ENCODE peak calls at places on chromosomes 1 and 21, in seven cellular contexts. One of them, this sample, is unnamed.

GRCh38 chr21:46183910-46184624 is at the start of gene SPATC1L:
- DNase-seq in H9: peak
- DNase-seq in IMR-90: peak
- DNase-seq in mesenchymal stem cell: peak
- DNase-seq in H1: peak
- DNase-seq in mesendoderm: peak
- DNase-seq in trophoblast cell: no peak
- DNase-seq in this sample: peak

GRCh38 chr1:41892211-41892840 is 26.4 kb downstream of the HIVEP3 start:
- DNase-seq in H9: no peak
- DNase-seq in IMR-90: no peak
- DNase-seq in mesenchymal stem cell: peak
- DNase-seq in H1: no peak
- DNase-seq in mesendoderm: no peak
- DNase-seq in trophoblast cell: no peak
- DNase-seq in this sample: no peak

GRCh38 chr1:114208659-114209215 is 55.1 kb upstream of the SYT6 start:
- DNase-seq in H9: peak
- DNase-seq in IMR-90: no peak
- DNase-seq in mesenchymal stem cell: no peak
- DNase-seq in H1: no peak
- DNase-seq in mesendoderm: no peak
- DNase-seq in trophoblast cell: no peak
- DNase-seq in this sample: no peak

GRCh38 chr1:197178998-197179397 is 32.5 kb upstream of the ASPM start:
- DNase-seq in H9: no peak
- DNase-seq in IMR-90: peak
- DNase-seq in mesenchymal stem cell: peak
- DNase-seq in H1: no peak
- DNase-seq in mesendoderm: no peak
- DNase-seq in trophoblast cell: peak
- DNase-seq in this sample: no peak

GRCh38 chr1:94334156-94334555 is 84.0 kb upstream of the ABCD3 start:
- DNase-seq in H9: no peak
- DNase-seq in IMR-90: peak
- DNase-seq in mesenchymal stem cell: no peak
- DNase-seq in H1: no peak
- DNase-seq in mesendoderm: no peak
- DNase-seq in trophoblast cell: no peak
- DNase-seq in this sample: no peak

GRCh38 chr1:33930346-33931114 is 66.7 kb downstream of the HMGB4 start:
- DNase-seq in H9: no peak
- DNase-seq in IMR-90: no peak
- DNase-seq in mesenchymal stem cell: no peak
- DNase-seq in H1: no peak
- DNase-seq in mesendoderm: no peak
- DNase-seq in trophoblast cell: no peak
- DNase-seq in this sample: no peak

GRCh38 chr1:110190282-110190929 is 19.7 kb upstream of the KCNC4 start:
- DNase-seq in H9: no peak
- DNase-seq in IMR-90: no peak
- DNase-seq in mesenchymal stem cell: no peak
- DNase-seq in H1: no peak
- DNase-seq in mesendoderm: no peak
- DNase-seq in trophoblast cell: no peak
- DNase-seq in this sample: no peak

GRCh38 chr1:3368059-3368458 is 86.4 kb upstream of the ARHGEF16 start:
- DNase-seq in H9: no peak
- DNase-seq in IMR-90: no peak
- DNase-seq in mesenchymal stem cell: no peak
- DNase-seq in H1: no peak
- DNase-seq in mesendoderm: no peak
- DNase-seq in trophoblast cell: no peak
- DNase-seq in this sample: no peak

GRCh38 chr1:183461350-183461749 is 10.9 kb upstream of the SMG7 start:
- DNase-seq in H9: no peak
- DNase-seq in IMR-90: no peak
- DNase-seq in mesenchymal stem cell: no peak
- DNase-seq in H1: no peak
- DNase-seq in mesendoderm: peak
- DNase-seq in trophoblast cell: peak
- DNase-seq in this sample: no peak

GRCh38 chr1:3507636-3508275 is 53.3 kb downstream of the ARHGEF16 start:
- DNase-seq in H9: no peak
- DNase-seq in IMR-90: no peak
- DNase-seq in mesenchymal stem cell: no peak
- DNase-seq in H1: no peak
- DNase-seq in mesendoderm: no peak
- DNase-seq in trophoblast cell: no peak
- DNase-seq in this sample: no peak

DNA sequence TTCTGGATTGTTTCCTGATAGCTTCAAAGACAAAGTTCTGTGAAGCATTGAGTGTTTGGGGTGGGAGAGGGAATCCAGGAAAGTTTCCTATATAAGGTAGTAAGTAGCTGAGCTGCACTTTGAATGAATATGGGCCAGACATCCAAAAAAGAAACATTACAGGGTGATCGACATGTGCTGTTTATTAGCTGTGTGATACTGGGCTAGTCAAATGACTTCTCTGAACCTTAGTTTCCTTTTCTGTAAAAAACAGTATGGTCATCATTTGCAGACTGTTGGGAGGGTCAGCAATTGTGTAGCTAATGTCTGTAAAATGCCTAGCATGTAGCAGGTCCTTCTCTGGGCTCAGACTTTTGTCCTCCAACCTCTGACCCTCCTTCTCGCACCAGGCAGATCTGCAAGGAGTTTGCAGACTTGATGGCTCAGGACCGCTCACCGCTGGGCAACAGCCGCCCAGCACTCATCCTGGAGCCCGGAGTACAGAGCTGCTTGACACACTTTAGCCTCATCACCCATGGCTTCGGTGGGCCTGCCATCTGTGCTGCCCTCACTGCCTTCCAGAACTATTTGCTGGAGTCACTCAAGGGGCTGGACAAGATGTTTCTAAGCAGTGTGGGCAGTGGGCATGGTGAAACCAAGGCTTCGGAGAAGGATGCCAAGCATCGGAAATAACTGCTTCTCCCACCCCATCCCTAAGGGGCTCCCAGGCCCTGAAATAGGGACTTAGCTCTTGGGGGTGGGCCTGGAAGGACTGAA is 21.1 kb downstream of the TFAP2E start:
- DNase-seq in H9: no peak
- DNase-seq in IMR-90: no peak
- DNase-seq in mesenchymal stem cell: no peak
- DNase-seq in H1: no peak
- DNase-seq in mesendoderm: no peak
- DNase-seq in trophoblast cell: no peak
- DNase-seq in this sample: no peak
- H2BK120ac ChIP-seq in H9: no peak
- H2BK120ac ChIP-seq in IMR-90: no peak
- H2BK120ac ChIP-seq in mesenchymal stem cell: no peak
- H2BK120ac ChIP-seq in H1: no peak
- H2BK120ac ChIP-seq in mesendoderm: no peak
- H2BK120ac ChIP-seq in trophoblast cell: no peak
- H2BK120ac ChIP-seq in this sample: no peak

GRCh38 chr1:7503691-7504437 is 267.2 kb upstream of the VAMP3 start:
- DNase-seq in H9: no peak
- DNase-seq in IMR-90: no peak
- DNase-seq in mesenchymal stem cell: no peak
- DNase-seq in H1: no peak
- DNase-seq in mesendoderm: no peak
- DNase-seq in trophoblast cell: no peak
- DNase-seq in this sample: no peak
- H2AK5ac ChIP-seq in H9: no peak
- H2AK5ac ChIP-seq in IMR-90: no peak
- H2AK5ac ChIP-seq in mesenchymal stem cell: no peak
- H2AK5ac ChIP-seq in H1: no peak
- H2AK5ac ChIP-seq in mesendoderm: no peak
- H2AK5ac ChIP-seq in trophoblast cell: no peak
- H2AK5ac ChIP-seq in this sample: no peak

DNA sequence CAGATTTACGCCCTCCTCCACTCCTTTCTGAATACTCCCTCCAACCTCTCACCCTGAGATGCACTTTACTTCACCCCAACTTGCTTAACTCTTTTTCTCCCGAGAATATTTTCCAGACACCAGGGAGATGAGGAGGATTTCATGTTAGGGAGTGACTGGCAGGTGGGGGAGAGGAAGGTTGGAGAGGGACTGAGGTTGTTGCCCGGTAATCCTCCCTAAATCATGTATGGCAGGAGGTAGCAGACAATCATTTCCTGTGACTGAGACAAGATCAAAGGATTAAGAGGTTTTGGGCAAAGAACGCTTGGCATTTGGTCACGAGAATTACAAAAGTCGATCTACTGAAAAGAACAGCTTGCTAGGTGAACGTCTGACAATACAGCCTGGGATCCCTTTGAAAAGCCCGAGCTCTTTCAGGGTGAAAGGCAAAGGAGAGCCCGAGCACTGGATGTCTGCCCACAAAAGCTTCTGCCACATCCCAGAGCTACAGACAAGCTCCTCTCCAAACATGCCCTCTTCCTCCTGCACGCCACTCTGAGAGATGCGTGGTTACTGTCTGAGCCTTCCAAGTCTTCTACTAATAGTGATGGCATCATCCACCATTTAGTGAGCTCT is 154.1 kb downstream of the DAB1 start:
- DNase-seq in H9: no peak
- DNase-seq in IMR-90: no peak
- DNase-seq in mesenchymal stem cell: no peak
- DNase-seq in H1: no peak
- DNase-seq in mesendoderm: peak
- DNase-seq in trophoblast cell: no peak
- DNase-seq in this sample: peak
- H2BK120ac ChIP-seq in H9: no peak
- H2BK120ac ChIP-seq in IMR-90: no peak
- H2BK120ac ChIP-seq in mesenchymal stem cell: no peak
- H2BK120ac ChIP-seq in H1: no peak
- H2BK120ac ChIP-seq in mesendoderm: no peak
- H2BK120ac ChIP-seq in trophoblast cell: no peak
- H2BK120ac ChIP-seq in this sample: no peak

GRCh38 chr21:34271452-34271851 is 92.4 kb upstream of the KCNE2 start:
- DNase-seq in H9: no peak
- DNase-seq in IMR-90: no peak
- DNase-seq in mesenchymal stem cell: no peak
- DNase-seq in H1: no peak
- DNase-seq in mesendoderm: no peak
- DNase-seq in trophoblast cell: no peak
- DNase-seq in this sample: no peak
- H2AK5ac ChIP-seq in H9: no peak
- H2AK5ac ChIP-seq in IMR-90: no peak
- H2AK5ac ChIP-seq in mesenchymal stem cell: no peak
- H2AK5ac ChIP-seq in H1: no peak
- H2AK5ac ChIP-seq in mesendoderm: no peak
- H2AK5ac ChIP-seq in trophoblast cell: no peak
- H2AK5ac ChIP-seq in this sample: no peak